ENCODE peak calls at places on chromosomes 7 and 10, in seven cellular contexts. S is testis, C is upper lobe of left lung, W is neural progenitor cell, X is cardiac muscle cell, K is GM06990, D is mucosa of descending colon. J is an unnamed sample.

GRCh38 chr7:55074008-55074499 is 55.2 kb downstream of the EGFR start:
- DNase-seq in S (no peak), C (peak), W (no peak), X (no peak), K (peak), D (peak), J (peak)

GRCh38 chr10:7119325-7120015 is 291.4 kb downstream of the SFMBT2 start:
- DNase-seq in S (no peak), C (no peak), W (no peak), X (no peak), K (no peak), D (no peak), J (no peak)

GRCh38 chr10:91220954-91221696 is 662 bp downstream of the PCGF5 start:
- DNase-seq in S (peak), C (peak), W (peak), X (peak), K (no peak), D (peak), J (peak)

GRCh38 chr10:90845726-90846125 is 12.1 kb downstream of the HTR7 start:
- DNase-seq in S (no peak), C (no peak), W (no peak), X (no peak), K (no peak), D (no peak), J (no peak)

GRCh38 chr10:12699258-12699700 is 302.2 kb downstream of the CCDC3 start:
- DNase-seq in S (no peak), C (peak), W (no peak), X (no peak), K (no peak), D (no peak), J (no peak)

GRCh38 chr7:104848386-104848990 is 165.5 kb upstream of the KMT2E start:
- DNase-seq in S (peak), C (no peak), W (peak), X (peak), K (no peak), D (no peak), J (peak)

GRCh38 chr10:117138838-117139580 is 939 bp upstream of the VAX1 start:
- DNase-seq in S (no peak), C (no peak), W (peak), X (peak), K (no peak), D (no peak), J (no peak)

GRCh38 chr7:149822353-149822943 is 15.7 kb upstream of the ZNF862 start:
- DNase-seq in S (no peak), C (no peak), W (no peak), X (no peak), K (no peak), D (peak), J (no peak)

GRCh38 chr7:130365511-130366441 is 14.5 kb upstream of the CPA1 start:
- DNase-seq in S (peak), C (no peak), W (peak), X (no peak), K (peak), D (no peak), J (peak)

GRCh38 chr7:92421676-92422435 is 25.4 kb upstream of the GATAD1 start:
- DNase-seq in S (no peak), C (no peak), W (no peak), X (peak), K (no peak), D (no peak), J (no peak)

GRCh38 chr10:15670880-15671279 is 48.8 kb downstream of the ITGA8 start:
- DNase-seq in S (no peak), C (no peak), W (no peak), X (no peak), K (no peak), D (no peak), J (no peak)

GRCh38 chr7:90701021-90701420 is 104.9 kb downstream of the CDK14 start:
- DNase-seq in S (no peak), C (no peak), W (no peak), X (no peak), K (no peak), D (no peak), J (no peak)

GRCh38 chr10:120005408-120006280 is 113.1 kb downstream of the SEC23IP start:
- DNase-seq in S (no peak), C (no peak), W (peak), X (no peak), K (no peak), D (no peak), J (no peak)

GRCh38 chr10:5574642-5575131 is 49.9 kb downstream of the CALML3 start:
- DNase-seq in S (no peak), C (no peak), W (no peak), X (no peak), K (no peak), D (no peak), J (no peak)

GRCh38 chr10:77230194-77230593 is 407.4 kb downstream of the KCNMA1 start:
- DNase-seq in S (no peak), C (no peak), W (no peak), X (no peak), K (no peak), D (no peak), J (no peak)

GRCh38 chr10:60446855-60447254 is 57.2 kb upstream of the ANK3 start:
- DNase-seq in S (no peak), C (peak), W (no peak), X (no peak), K (no peak), D (no peak), J (no peak)

GRCh38 chr10:4241724-4242345 is 456.8 kb upstream of the KLF6 start:
- DNase-seq in S (peak), C (no peak), W (peak), X (peak), K (no peak), D (no peak), J (no peak)

GRCh38 chr10:22379059-22379458 is 33.8 kb downstream of the SPAG6 start:
- DNase-seq in S (no peak), C (no peak), W (no peak), X (no peak), K (peak), D (no peak), J (peak)

GRCh38 chr7:14691597-14692203 is 210.9 kb downstream of the DGKB start:
- DNase-seq in S (peak), C (peak), W (peak), X (peak), K (no peak), D (peak), J (peak)

GRCh38 chr10:102154466-102155116 is 2.4 kb downstream of the NOLC1 start:
- DNase-seq in S (no peak), C (no peak), W (no peak), X (no peak), K (no peak), D (no peak), J (no peak)

GRCh38 chr10:112883853-112884502 is 66.1 kb upstream of the TCF7L2 start:
- DNase-seq in S (no peak), C (no peak), W (no peak), X (no peak), K (no peak), D (no peak), J (no peak)

GRCh38 chr7:22992874-22993840 is 20.8 kb downstream of the HYCC1 start:
- DNase-seq in S (no peak), C (no peak), W (no peak), X (no peak), K (peak), D (no peak), J (no peak)

GRCh38 chr10:100976906-100977305 is 7.6 kb downstream of the SEMA4G start:
- DNase-seq in S (no peak), C (no peak), W (no peak), X (no peak), K (no peak), D (no peak), J (no peak)

GRCh38 chr7:7416031-7416968 is 119.4 kb downstream of the COL28A1 start:
- DNase-seq in S (no peak), C (peak), W (no peak), X (no peak), K (no peak), D (peak), J (no peak)

GRCh38 chr10:12849351-12850181 is 151.9 kb downstream of the CCDC3 start:
- DNase-seq in S (no peak), C (no peak), W (no peak), X (no peak), K (no peak), D (no peak), J (no peak)

GRCh38 chr7:116802784-116803183 is 59.6 kb upstream of the CAPZA2 start:
- DNase-seq in S (peak), C (no peak), W (peak), X (peak), K (peak), D (no peak), J (peak)
- TF ChIP-seq CTCF in S (peak), C (peak), W (peak), X (peak), K (peak), D (peak), J (peak)

GRCh38 chr7:151028948-151029501 is 775 bp downstream of the ABCB8 start:
- DNase-seq in S (no peak), C (no peak), W (no peak), X (no peak), K (no peak), D (no peak), J (no peak)

GRCh38 chr7:151025924-151026671 is 1.8 kb upstream of the ATG9B start:
- DNase-seq in S (no peak), C (no peak), W (no peak), X (no peak), K (no peak), D (no peak), J (no peak)

GRCh38 chr7:151031011-151031410 is 2.8 kb downstream of the ABCB8 start:
- DNase-seq in S (no peak), C (no peak), W (no peak), X (no peak), K (no peak), D (no peak), J (no peak)

GRCh38 chr7:151024435-151025056 is at the start of gene ATG9B:
- DNase-seq in S (no peak), C (no peak), W (no peak), X (no peak), K (no peak), D (no peak), J (no peak)

DNA sequence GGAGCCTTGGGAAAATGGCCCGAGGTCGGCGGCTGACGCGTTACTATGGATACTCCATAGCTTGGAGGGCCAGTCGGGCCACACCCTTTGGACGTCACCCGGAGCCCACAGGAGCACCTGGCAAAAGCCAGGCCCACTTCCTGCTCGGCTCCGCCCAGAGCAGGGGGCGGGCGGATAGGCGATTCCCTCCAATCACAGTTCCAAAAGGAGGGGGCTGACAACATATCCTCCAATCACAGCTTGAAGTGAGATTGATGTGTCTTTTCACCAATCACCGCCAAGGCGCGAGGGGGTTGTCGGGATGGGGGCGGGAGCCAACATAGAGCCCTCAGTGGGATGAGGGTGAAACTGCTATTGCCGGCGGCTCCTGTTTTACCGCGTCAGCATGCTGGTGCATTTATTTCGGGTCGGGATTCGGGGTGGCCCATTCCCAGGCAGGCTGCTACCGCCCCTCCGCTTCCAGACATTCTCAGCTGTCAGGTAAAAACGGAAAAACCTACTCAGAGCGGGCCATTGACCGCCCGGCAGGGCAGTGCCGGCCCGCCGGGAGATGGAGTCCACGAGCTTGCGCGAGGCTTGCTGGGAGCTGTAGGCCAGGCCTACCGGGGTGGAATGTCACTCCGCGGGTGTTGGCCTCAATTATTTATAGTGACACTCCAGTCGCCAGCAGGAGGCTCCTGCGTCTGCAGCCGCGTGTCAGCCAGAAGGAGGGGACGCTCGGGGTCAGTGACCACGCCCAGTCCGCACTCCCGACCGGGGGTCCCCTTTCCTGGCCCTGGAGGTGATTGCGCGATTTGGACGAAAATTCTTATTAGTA is at the start of gene ABCB8:
- DNase-seq in S (peak), C (peak), W (peak), X (peak), K (peak), D (peak), J (peak)
- TF ChIP-seq CTCF in S (peak), C (peak), W (peak), X (peak), K (peak), D (peak), J (peak)

GRCh38 chr7:142338633-142339501 is 81.0 kb upstream of the PRSS58 start:
- DNase-seq in S (peak), C (no peak), W (peak), X (peak), K (no peak), D (no peak), J (no peak)
- TF ChIP-seq CTCF in S (peak), C (no peak), W (peak), X (peak), K (no peak), D (no peak), J (peak)

DNA sequence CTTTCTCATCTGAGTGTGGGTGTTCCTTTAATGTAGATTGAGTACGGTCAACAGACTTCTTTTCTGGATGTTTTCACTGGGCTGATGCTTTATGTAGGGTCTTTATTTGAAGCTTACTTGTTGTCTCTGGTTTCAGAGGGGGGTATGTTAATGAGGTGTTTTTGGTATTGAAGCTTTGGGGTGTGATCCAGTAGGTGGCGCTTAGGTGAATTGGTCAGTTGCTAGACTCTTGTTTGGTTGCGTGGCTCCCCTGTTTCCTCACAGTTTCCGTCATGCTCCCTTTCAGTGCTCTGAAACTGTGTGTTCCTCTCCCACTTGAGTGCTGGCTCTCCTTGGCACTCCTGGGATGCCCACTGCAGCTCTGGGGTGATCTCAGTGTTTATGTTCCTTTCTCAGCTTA is 80.8 kb downstream of the FANK1 start:
- DNase-seq in S (no peak), C (no peak), W (peak), X (no peak), K (no peak), D (no peak), J (no peak)
- TF ChIP-seq CTCF in S (no peak), C (no peak), W (peak), X (no peak), K (peak), D (no peak), J (peak)

DNA sequence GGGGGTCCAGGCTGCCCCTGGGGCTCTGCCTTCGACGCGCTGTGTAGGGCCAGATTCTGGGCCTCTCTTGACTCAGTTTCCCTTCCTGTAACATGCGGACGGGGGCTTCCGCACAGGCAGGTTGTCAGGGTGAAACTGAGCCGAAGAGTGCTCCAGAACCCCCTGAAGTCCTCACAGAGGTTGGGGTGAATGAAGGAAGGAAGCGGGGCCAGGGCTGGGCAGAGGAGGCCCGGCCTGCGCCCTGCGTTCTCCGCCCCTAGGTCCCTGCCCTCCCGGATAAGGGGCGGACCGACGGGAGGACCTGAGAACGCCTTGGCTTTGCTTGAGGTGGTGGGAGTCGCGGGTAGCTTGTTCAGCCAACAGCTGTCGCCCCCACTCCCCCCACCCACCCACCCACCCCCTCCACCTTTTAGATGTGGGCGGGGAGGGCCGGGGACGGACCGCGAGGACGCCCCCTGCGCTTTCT is 558 bp upstream of the ELFN1 start:
- DNase-seq in S (no peak), C (no peak), W (no peak), X (no peak), K (no peak), D (no peak), J (peak)
- TF ChIP-seq CTCF in S (no peak), C (no peak), W (no peak), X (no peak), K (no peak), D (no peak), J (no peak)

DNA sequence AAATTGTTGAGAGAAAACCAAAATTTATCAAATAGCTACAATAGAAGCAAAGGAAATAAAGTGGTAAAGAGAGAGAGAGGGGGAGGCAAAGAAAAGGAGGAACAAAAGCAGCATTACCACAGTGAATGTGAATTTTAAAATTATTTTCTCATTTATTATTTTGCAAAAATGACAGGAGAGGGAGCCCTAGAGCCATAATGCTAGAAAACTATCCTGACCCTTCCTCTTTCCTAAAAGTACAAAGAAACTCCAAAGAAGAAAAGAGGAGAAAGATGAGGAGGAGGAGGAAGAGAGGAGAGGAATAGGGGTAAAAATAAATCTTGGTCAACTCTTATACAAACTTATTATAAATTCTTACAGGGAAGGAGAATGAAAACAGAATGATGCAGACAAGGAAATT is 921.5 kb downstream of the NRG3 start:
- DNase-seq in S (no peak), C (no peak), W (no peak), X (peak), K (no peak), D (no peak), J (no peak)
- TF ChIP-seq CTCF in S (no peak), C (no peak), W (peak), X (peak), K (peak), D (no peak), J (peak)

J was measured in GM13977.